ENCODE peak calls at places on chromosomes 5 and 9, in ten cellular contexts. O is PC-3, U is body of pancreas, N is keratinocyte, W is upper lobe of left lung, Q is Calu3, V is tibial nerve, L is cardiac muscle cell, P is Peyer's patch, F is GM10248. H is an unnamed sample.

GRCh38 chr5:114055810-114056476 is 305.9 kb upstream of the KCNN2 start:
- DNase-seq in P (no peak), O (no peak), U (peak), N (no peak), Q (no peak), V (no peak), F (no peak), L (peak), W (peak), H (no peak)

GRCh38 chr9:121985792-121986494 is 107.2 kb downstream of the TTLL11 start:
- DNase-seq in F (no peak), Q (no peak), N (no peak), V (peak), W (peak), P (no peak), O (no peak), U (no peak), L (peak), H (no peak)

GRCh38 chr5:60196382-60197113 is 303.0 kb upstream of the PDE4D start:
- DNase-seq in L (peak), P (peak), Q (peak), W (no peak), F (no peak), O (peak), U (no peak), N (peak), V (no peak), H (no peak)

GRCh38 chr5:61768692-61769281 is 436.7 kb downstream of the ZSWIM6 start:
- DNase-seq in O (peak), F (peak), W (no peak), L (no peak), Q (peak), V (no peak), N (peak), U (peak), P (peak), H (peak)

GRCh38 chr9:114588671-114589526 is 1.3 kb downstream of the ATP6V1G1 start:
- DNase-seq in L (peak), V (no peak), N (no peak), O (peak), F (no peak), Q (no peak), U (no peak), W (no peak), P (no peak), H (no peak)

GRCh38 chr5:154312571-154312970 is 122.0 kb downstream of the GALNT10 start:
- DNase-seq in F (no peak), O (peak), P (no peak), W (no peak), N (no peak), Q (no peak), L (no peak), V (no peak), U (no peak), H (no peak)

GRCh38 chr9:126217121-126217520 is 109.5 kb upstream of the MVB12B start:
- DNase-seq in O (no peak), V (no peak), U (no peak), Q (no peak), L (no peak), F (no peak), P (no peak), N (no peak), W (no peak), H (no peak)

GRCh38 chr9:79581794-79582193 is 10.0 kb downstream of the TLE4 start:
- DNase-seq in Q (no peak), N (peak), W (no peak), V (no peak), O (peak), L (peak), U (no peak), P (no peak), F (no peak), H (no peak)

GRCh38 chr9:124478014-124478753 is 27.9 kb downstream of the ADGRD2 start:
- DNase-seq in Q (no peak), P (no peak), W (no peak), V (no peak), L (no peak), F (no peak), U (no peak), O (no peak), N (no peak), H (no peak)

GRCh38 chr5:179827684-179828083 is 7.0 kb downstream of the SQSTM1 start:
- DNase-seq in U (no peak), N (no peak), L (no peak), W (no peak), O (peak), V (no peak), P (peak), Q (no peak), F (no peak), H (no peak)

GRCh38 chr5:94992325-94992724 is 292.6 kb downstream of the MCTP1 start:
- DNase-seq in N (no peak), O (no peak), L (no peak), Q (no peak), V (no peak), U (no peak), P (no peak), F (peak), W (no peak), H (no peak)

DNA sequence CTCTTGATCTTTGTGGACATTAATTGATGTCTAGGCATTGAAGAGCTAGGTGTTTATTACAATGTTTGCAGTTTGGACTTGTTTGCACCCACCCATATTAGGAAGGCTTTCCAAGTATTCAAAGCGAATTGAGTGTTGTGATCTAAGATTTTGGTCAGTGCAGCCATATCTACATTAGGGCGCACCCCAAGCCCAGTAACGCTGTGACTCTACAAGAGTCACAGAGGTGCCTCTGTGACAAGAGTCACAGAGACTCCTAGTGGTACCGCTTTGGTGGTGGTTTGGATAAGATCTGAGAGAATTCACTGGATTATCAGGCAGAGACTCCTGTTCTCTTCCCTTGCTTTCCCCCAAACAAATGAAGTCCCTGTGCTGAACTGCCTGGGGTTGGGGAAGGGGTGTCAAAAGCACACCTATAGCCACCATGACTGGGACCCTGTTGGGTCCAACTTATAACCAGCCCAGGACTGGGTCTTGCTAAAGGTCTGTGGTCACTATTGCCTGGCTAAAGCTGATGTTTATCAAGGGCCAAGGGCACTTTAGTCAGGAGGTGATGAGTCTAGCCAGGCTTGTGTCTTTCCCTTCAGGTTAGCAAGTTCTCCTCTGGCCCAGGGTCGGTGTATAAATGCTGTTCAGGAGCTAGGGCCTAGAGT is 114.1 kb upstream of the RIOK2 start:
- DNase-seq in W (no peak), F (peak), P (peak), L (peak), U (no peak), Q (peak), O (peak), N (no peak), V (no peak), H (peak)
- TF ChIP-seq CTCF in W (peak), F (peak), P (no peak), L (peak), U (no peak), Q (peak), O (peak), N (peak), V (no peak), H (peak)

GRCh38 chr5:36777105-36777757 is 99.3 kb upstream of the NIPBL start:
- DNase-seq in Q (peak), U (peak), O (peak), N (no peak), W (no peak), P (peak), V (no peak), L (peak), F (no peak), H (no peak)
- TF ChIP-seq CTCF in Q (peak), U (peak), O (peak), N (no peak), W (peak), P (no peak), V (peak), L (peak), F (peak), H (no peak)

DNA sequence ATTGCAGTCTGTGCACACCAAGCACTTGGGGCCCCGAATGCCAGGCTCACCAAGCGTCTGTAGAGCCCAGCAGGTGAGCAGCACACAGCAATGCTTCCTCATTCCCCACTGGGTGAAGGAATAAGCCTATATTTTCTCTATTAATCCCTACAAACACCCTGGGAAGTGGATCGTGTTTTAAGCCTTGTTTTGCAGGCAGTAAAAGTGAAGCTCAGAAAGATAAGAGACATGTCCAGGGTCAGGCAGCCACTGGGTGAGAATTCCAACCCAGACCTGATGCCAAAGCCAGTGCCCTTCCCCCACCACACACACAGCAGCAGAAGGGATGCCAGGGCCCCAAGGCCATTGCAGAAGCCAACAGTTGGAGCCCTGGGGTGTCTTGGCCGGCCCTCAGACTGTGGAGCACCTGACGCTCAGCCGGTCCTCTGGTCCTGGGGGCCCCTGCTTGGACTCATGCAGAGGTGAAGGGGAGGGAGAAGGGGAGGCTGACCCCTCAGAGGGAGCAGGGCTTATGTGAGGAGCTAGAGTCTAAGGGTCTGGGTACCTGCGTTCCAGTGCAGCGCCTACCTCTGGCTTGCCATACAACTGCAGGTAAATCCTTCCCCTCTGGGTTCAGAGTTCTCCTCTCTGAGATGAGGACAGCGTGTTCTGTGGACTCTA is 26.3 kb upstream of the SYNPO start:
- DNase-seq in U (peak), F (no peak), W (no peak), N (no peak), Q (no peak), P (no peak), V (no peak), L (no peak), O (no peak), H (no peak)
- TF ChIP-seq CTCF in U (peak), F (no peak), W (no peak), N (peak), Q (no peak), P (no peak), V (no peak), L (peak), O (no peak), H (peak)

GRCh38 chr9:112750111-112750766 is at the start of gene SNX30:
- DNase-seq in Q (peak), L (peak), P (peak), V (peak), F (peak), W (peak), N (no peak), U (peak), O (peak), H (peak)
- TF ChIP-seq CTCF in Q (no peak), L (no peak), P (no peak), V (no peak), F (no peak), W (no peak), N (no peak), U (peak), O (no peak), H (peak)